ENCODE peak calls at places on chromosomes 12 and 14, in eight cellular contexts. A is brain pericyte, U is AG09309, Q is body of pancreas, T is left ventricle myocardium inferior, L is GM06990, S is SIG-M5, V is substantia nigra. B is an unnamed sample.

GRCh38 chr14:44966601-44967336 is 4.8 kb downstream of the TOGARAM1 start:
- DNase-seq in A (no peak), U (no peak), Q (no peak), T (no peak), L (no peak), S (no peak), V (no peak), B (no peak)

GRCh38 chr14:69657961-69658360 is 46.6 kb downstream of the SUSD6 start:
- DNase-seq in A (no peak), U (no peak), Q (peak), T (no peak), L (no peak), S (no peak), V (no peak), B (peak)

GRCh38 chr12:89707992-89708792 is 446 bp downstream of the ATP2B1 start:
- DNase-seq in A (no peak), U (no peak), Q (peak), T (peak), L (peak), S (no peak), V (peak), B (peak)

GRCh38 chr14:32303865-32304264 is 25.2 kb upstream of the AKAP6 start:
- DNase-seq in A (no peak), U (no peak), Q (no peak), T (no peak), L (no peak), S (no peak), V (no peak), B (no peak)

GRCh38 chr12:120231316-120232011 is 30.6 kb upstream of the RPLP0 start:
- DNase-seq in A (no peak), U (peak), Q (peak), T (peak), L (no peak), S (peak), V (peak), B (no peak)

GRCh38 chr12:8687846-8688601 is 9.8 kb upstream of the RIMKLB start:
- DNase-seq in A (peak), U (peak), Q (peak), T (no peak), L (no peak), S (no peak), V (peak), B (no peak)

GRCh38 chr14:52944267-52944666 is 6.6 kb downstream of the FERMT2 start:
- DNase-seq in A (no peak), U (no peak), Q (no peak), T (no peak), L (no peak), S (no peak), V (no peak), B (no peak)

GRCh38 chr12:81005635-81006034 is 67.9 kb upstream of the LIN7A start:
- DNase-seq in A (no peak), U (no peak), Q (no peak), T (no peak), L (no peak), S (no peak), V (no peak), B (no peak)

GRCh38 chr14:102071283-102071998 is 15.4 kb downstream of the HSP90AA1 start:
- DNase-seq in A (no peak), U (no peak), Q (peak), T (no peak), L (no peak), S (no peak), V (no peak), B (no peak)

GRCh38 chr12:120012067-120012621 is 23.1 kb downstream of the BICDL1 start:
- DNase-seq in A (no peak), U (no peak), Q (no peak), T (no peak), L (peak), S (no peak), V (no peak), B (no peak)

GRCh38 chr12:47717443-47718193 is 7.7 kb downstream of the ENDOU start:
- DNase-seq in A (peak), U (peak), Q (peak), T (peak), L (no peak), S (no peak), V (peak), B (peak)

GRCh38 chr14:21382886-21383847 is 652 bp downstream of the SUPT16H start:
- DNase-seq in A (peak), U (no peak), Q (peak), T (no peak), L (peak), S (no peak), V (peak), B (peak)

GRCh38 chr14:22070119-22070982 is 396.7 kb upstream of the OR4E1 start:
- DNase-seq in A (no peak), U (no peak), Q (peak), T (peak), L (no peak), S (no peak), V (no peak), B (peak)

GRCh38 chr12:26239508-26240328 is 44.3 kb downstream of the SSPN start:
- DNase-seq in A (no peak), U (peak), Q (peak), T (peak), L (no peak), S (no peak), V (peak), B (peak)

GRCh38 chr12:124698211-124698997 is 131.0 kb upstream of the NCOR2 start:
- DNase-seq in A (no peak), U (no peak), Q (no peak), T (no peak), L (no peak), S (no peak), V (no peak), B (no peak)

GRCh38 chr14:50092006-50092555 is 24.3 kb downstream of the VCPKMT start:
- DNase-seq in A (no peak), U (no peak), Q (no peak), T (no peak), L (no peak), S (no peak), V (no peak), B (no peak)

GRCh38 chr12:25001311-25001710 is 52.4 kb upstream of the BCAT1 start:
- DNase-seq in A (no peak), U (no peak), Q (no peak), T (no peak), L (no peak), S (no peak), V (no peak), B (no peak)

GRCh38 chr12:54282949-54283593 is 2.5 kb downstream of the HNRNPA1 start:
- DNase-seq in A (no peak), U (no peak), Q (no peak), T (peak), L (no peak), S (no peak), V (no peak), B (no peak)

GRCh38 chr14:90629471-90629870 is 186.8 kb downstream of the TTC7B start:
- DNase-seq in A (no peak), U (no peak), Q (peak), T (no peak), L (no peak), S (no peak), V (no peak), B (no peak)

GRCh38 chr14:99772371-99773283 is 20.6 kb upstream of the EML1 start:
- DNase-seq in A (no peak), U (no peak), Q (no peak), T (no peak), L (no peak), S (no peak), V (no peak), B (no peak)

GRCh38 chr14:54893151-54893760 is 9.4 kb downstream of the GCH1 start:
- DNase-seq in A (no peak), U (no peak), Q (peak), T (no peak), L (peak), S (no peak), V (peak), B (no peak)

GRCh38 chr14:69948311-69948710 is 69.1 kb downstream of the SMOC1 start:
- DNase-seq in A (no peak), U (no peak), Q (no peak), T (no peak), L (no peak), S (no peak), V (no peak), B (no peak)

GRCh38 chr14:20652996-20653975 is 11.8 kb upstream of the OR6S1 start:
- DNase-seq in A (no peak), U (no peak), Q (no peak), T (no peak), L (peak), S (no peak), V (no peak), B (no peak)

GRCh38 chr14:60970146-60970545 is 10.7 kb downstream of the TRMT5 start:
- DNase-seq in A (no peak), U (no peak), Q (no peak), T (no peak), L (no peak), S (no peak), V (no peak), B (no peak)

GRCh38 chr12:110244829-110245228 is 36.2 kb upstream of the ATP2A2 start:
- DNase-seq in A (no peak), U (no peak), Q (no peak), T (peak), L (no peak), S (no peak), V (no peak), B (no peak)

GRCh38 chr12:124392271-124392990 is 97.5 kb downstream of the RFLNA start:
- DNase-seq in A (peak), U (no peak), Q (no peak), T (no peak), L (peak), S (no peak), V (peak), B (peak)

GRCh38 chr12:9064815-9065606 is 50.7 kb downstream of the A2M start:
- DNase-seq in A (no peak), U (no peak), Q (peak), T (peak), L (no peak), S (no peak), V (peak), B (peak)

B was measured in left colon.